ENCODE peak calls at places on chromosomes 4 and X, in eight cellular contexts. A is lower lobe of right lung, V is HepG2, D is PC-9, Q is Panc1, O is hepatocyte, S is RWPE2, M is upper lobe of right lung. L is an unnamed sample.

GRCh38 chrX:69504626-69505612 is 793 bp downstream of the NALF2 start:
- DNase-seq in A (no peak), V (no peak), D (no peak), Q (no peak), O (peak; percentile 10), S (no peak), M (no peak), L (no peak)

GRCh38 chr4:7855731-7856130 is 83.9 kb downstream of the AFAP1 start:
- DNase-seq in A (no peak), V (no peak), D (no peak), Q (no peak), O (no peak), S (no peak), M (no peak), L (no peak)

GRCh38 chr4:155025762-155026457 is 182.5 kb upstream of the NPY2R start:
- DNase-seq in A (peak; percentile 47), V (peak; percentile 48), D (no peak), Q (no peak), O (peak; percentile 76), S (no peak), M (no peak), L (peak; percentile 66)

GRCh38 chr4:123816462-123816861 is 419.9 kb downstream of the SPRY1 start:
- DNase-seq in A (no peak), V (no peak), D (no peak), Q (no peak), O (no peak), S (no peak), M (no peak), L (no peak)

GRCh38 chr4:109574443-109574850 is 14.4 kb downstream of the MCUB start:
- DNase-seq in A (no peak), V (peak; percentile 42), D (peak; percentile 38), Q (no peak), O (peak; percentile 40), S (no peak), M (no peak), L (no peak)

GRCh38 chr4:158995040-158995439 is 107.8 kb upstream of the RAPGEF2 start:
- DNase-seq in A (no peak), V (no peak), D (no peak), Q (no peak), O (no peak), S (no peak), M (no peak), L (no peak)

GRCh38 chrX:33194289-33194688 is 17.1 kb downstream of the DMD start:
- DNase-seq in A (no peak), V (no peak), D (no peak), Q (no peak), O (no peak), S (no peak), M (no peak), L (no peak)

GRCh38 chrX:17005712-17006372 is 59.4 kb downstream of the REPS2 start:
- DNase-seq in A (no peak), V (no peak), D (no peak), Q (no peak), O (no peak), S (no peak), M (no peak), L (no peak)

GRCh38 chr4:39565925-39566630 is 38.8 kb upstream of the UGDH start:
- DNase-seq in A (no peak), V (no peak), D (no peak), Q (no peak), O (peak; percentile 40), S (no peak), M (no peak), L (peak; percentile 86)

GRCh38 chrX:152893631-152894610 is 3.9 kb upstream of the ZNF185 start:
- DNase-seq in A (no peak), V (no peak), D (peak; percentile 68), Q (no peak), O (no peak), S (no peak), M (no peak), L (no peak)

GRCh38 chr4:36244257-36245084 is at the start of gene ARAP2:
- DNase-seq in A (peak; percentile 83), V (no peak), D (peak; percentile 76), Q (no peak), O (peak; percentile 90), S (peak; percentile 72), M (peak; percentile 91), L (no peak)
- TF ChIP-seq CTCF in A (no peak), V (peak; percentile 12), D (no peak), Q (peak; percentile 40), O (peak; percentile 24), S (peak; percentile 23), M (no peak), L (no peak)

GRCh38 chr4:47465008-47465407 is 1.5 kb upstream of the COMMD8 start:
- DNase-seq in A (no peak), V (no peak), D (peak; percentile 59), Q (no peak), O (no peak), S (no peak), M (no peak), L (no peak)
- H3K27ac ChIP-seq in A (no peak overlapping the region), V (no peak overlapping the region), D (no peak overlapping the region), Q (no peak overlapping the region), O (no peak overlapping the region), S (no peak overlapping the region), M (no peak overlapping the region), L (no peak overlapping the region)

GRCh38 chr4:150580244-150580643 is 1.7 kb upstream of the MAB21L2 start:
- DNase-seq in A (no peak), V (no peak), D (no peak), Q (no peak), O (no peak), S (no peak), M (no peak), L (no peak)

GRCh38 chr4:150579591-150580234 is 2.2 kb upstream of the MAB21L2 start:
- DNase-seq in A (no peak), V (no peak), D (no peak), Q (no peak), O (peak; percentile 46), S (no peak), M (no peak), L (no peak)

GRCh38 chr4:150574678-150575077 is 7.3 kb upstream of the MAB21L2 start:
- DNase-seq in A (no peak), V (no peak), D (no peak), Q (no peak), O (no peak), S (no peak), M (no peak), L (no peak)

GRCh38 chr4:150578745-150579470 is 3.0 kb upstream of the MAB21L2 start:
- DNase-seq in A (no peak), V (no peak), D (no peak), Q (no peak), O (peak; percentile 24), S (no peak), M (no peak), L (no peak)

GRCh38 chr4:150577786-150578185 is 4.2 kb upstream of the MAB21L2 start:
- DNase-seq in A (no peak), V (no peak), D (no peak), Q (no peak), O (no peak), S (no peak), M (no peak), L (no peak)
- H3K36me3 ChIP-seq in A (no peaks in the 10 kb centered on the region), V (no peaks in the 10 kb centered on the region), D (no peaks in the 10 kb centered on the region), Q (no peaks in the 10 kb centered on the region), O (no peaks in the 10 kb centered on the region), S (no peaks in the 10 kb centered on the region), M (no peaks in the 10 kb centered on the region), L (no peaks in the 10 kb centered on the region)

GRCh38 chr4:9913846-9914245 is 107.5 kb downstream of the SLC2A9 start:
- DNase-seq in A (no peak), V (no peak), D (no peak), Q (no peak), O (no peak), S (no peak), M (no peak), L (no peak)
- TF ChIP-seq CTCF in A (no peak), V (no peak), D (no peak), Q (no peak), O (no peak), S (no peak), M (no peak), L (no peak)